ENCODE peak calls at places on chromosomes 5 and 9, in seven cellular contexts. Q, J, I, Y, B, X and U are unnamed samples.

GRCh38 chr5:52665544-52665943 is 122.2 kb upstream of the ITGA1 start:
- DNase-seq in Y (no peak), X (peak; percentile 68), I (no peak), J (peak; percentile 15), B (peak; percentile 56), Q (no peak), U (peak; percentile 32)

GRCh38 chr5:57199866-57200265 is 26.0 kb downstream of the GPBP1 start:
- DNase-seq in Y (no peak), X (no peak), B (no peak), I (no peak), J (no peak), Q (no peak), U (no peak)

GRCh38 chr5:76787237-76787636 is 31.6 kb upstream of the F2RL1 start:
- DNase-seq in J (peak; percentile 99), Q (peak; percentile 37), Y (peak; percentile 78), B (peak; percentile 61), X (peak; percentile 96), I (peak; percentile 96), U (peak; percentile 100)

GRCh38 chr9:97933573-97933972 is 4.4 kb downstream of the HEMGN start:
- DNase-seq in B (no peak), J (no peak), Q (no peak), X (no peak), Y (no peak), I (no peak), U (no peak)

GRCh38 chr9:95381243-95381642 is 63.7 kb upstream of the FANCC start:
- DNase-seq in Q (no peak), I (peak; percentile 45), Y (no peak), J (peak; percentile 41), B (peak; percentile 41), X (peak; percentile 74), U (peak; percentile 79)

GRCh38 chr5:11904270-11904906 is at the start of gene CTNND2:
- DNase-seq in X (no peak), B (no peak), I (peak; percentile 65), Y (peak; percentile 86), J (no peak), Q (no peak), U (peak; percentile 2)

GRCh38 chr5:77214151-77214550 is 3.7 kb downstream of the PDE8B start:
- DNase-seq in Q (no peak), I (no peak), B (no peak), Y (no peak), J (no peak), X (no peak), U (no peak)

GRCh38 chr9:110095238-110095637 is 112.7 kb downstream of the C9orf152 start:
- DNase-seq in Y (no peak), I (peak; percentile 74), J (peak; percentile 85), B (peak; percentile 41), Q (no peak), X (peak; percentile 69), U (no peak)

GRCh38 chr5:111043712-111044506 is 27.6 kb upstream of the TSLP start:
- DNase-seq in I (peak; percentile 94), Q (no peak), B (no peak), X (peak; percentile 99), J (peak; percentile 62), Y (no peak), U (peak; percentile 62)

GRCh38 chr5:115209279-115209678 is 39.6 kb upstream of the TRIM36 start:
- DNase-seq in X (no peak), Y (no peak), I (no peak), B (no peak), Q (no peak), J (peak; percentile 50), U (peak; percentile 12)

GRCh38 chr5:59673438-59674058 is 220.0 kb downstream of the PDE4D start:
- DNase-seq in Q (no peak), J (peak; percentile 72), Y (peak; percentile 68), B (peak; percentile 63), X (peak; percentile 27), I (peak; percentile 69), U (peak; percentile 75)

GRCh38 chr5:36242534-36243144 is 914 bp upstream of the NADK2 start:
- DNase-seq in J (no peak), Q (no peak), Y (peak; percentile 24), B (no peak), X (no peak), I (no peak), U (no peak)

GRCh38 chr5:149345892-149346222 is 558 bp downstream of the GRPEL2 start:
- DNase-seq in Y (peak; percentile 44), B (peak; percentile 65), X (no peak), I (peak; percentile 44), Q (no peak), J (peak; percentile 56), U (peak; percentile 56)

GRCh38 chr9:100427366-100428263 is 672 bp downstream of the MSANTD3 start:
- DNase-seq in X (peak; percentile 56), B (peak; percentile 65), J (peak; percentile 70), Y (peak; percentile 64), Q (peak; percentile 54), I (peak; percentile 77), U (peak; percentile 64)

GRCh38 chr9:33081128-33081851 is 4.8 kb upstream of the SMU1 start:
- DNase-seq in Q (peak; percentile 31), I (peak; percentile 91), J (peak; percentile 93), Y (peak; percentile 85), X (peak; percentile 80), B (peak; percentile 84), U (peak; percentile 95)

GRCh38 chr5:19547640-19548039 is 440.4 kb downstream of the CDH18 start:
- DNase-seq in Q (no peak), Y (peak; percentile 27), B (no peak), X (no peak), J (peak; percentile 72), I (peak; percentile 89), U (peak; percentile 46)

GRCh38 chr5:150511641-150512367 is 3.9 kb downstream of the NDST1 start:
- DNase-seq in J (peak; percentile 83), I (peak; percentile 73), B (peak; percentile 93), Y (peak; percentile 86), X (peak; percentile 57), Q (peak; percentile 38), U (peak; percentile 55)

GRCh38 chr9:132630116-132630515 is 39.7 kb downstream of the DDX31 start:
- DNase-seq in Q (no peak), B (no peak), X (no peak), I (no peak), J (no peak), Y (no peak), U (no peak)

GRCh38 chr9:131619680-131620079 is 74.4 kb downstream of the PRRT1B start:
- DNase-seq in Q (no peak), B (no peak), Y (no peak), I (no peak), J (no peak), X (no peak), U (no peak)

GRCh38 chr5:109105631-109106267 is 304.0 kb downstream of the PJA2 start:
- DNase-seq in B (peak; percentile 94), X (peak; percentile 80), Y (peak; percentile 7), I (peak; percentile 90), J (peak; percentile 86), Q (no peak), U (peak; percentile 96)

DNA sequence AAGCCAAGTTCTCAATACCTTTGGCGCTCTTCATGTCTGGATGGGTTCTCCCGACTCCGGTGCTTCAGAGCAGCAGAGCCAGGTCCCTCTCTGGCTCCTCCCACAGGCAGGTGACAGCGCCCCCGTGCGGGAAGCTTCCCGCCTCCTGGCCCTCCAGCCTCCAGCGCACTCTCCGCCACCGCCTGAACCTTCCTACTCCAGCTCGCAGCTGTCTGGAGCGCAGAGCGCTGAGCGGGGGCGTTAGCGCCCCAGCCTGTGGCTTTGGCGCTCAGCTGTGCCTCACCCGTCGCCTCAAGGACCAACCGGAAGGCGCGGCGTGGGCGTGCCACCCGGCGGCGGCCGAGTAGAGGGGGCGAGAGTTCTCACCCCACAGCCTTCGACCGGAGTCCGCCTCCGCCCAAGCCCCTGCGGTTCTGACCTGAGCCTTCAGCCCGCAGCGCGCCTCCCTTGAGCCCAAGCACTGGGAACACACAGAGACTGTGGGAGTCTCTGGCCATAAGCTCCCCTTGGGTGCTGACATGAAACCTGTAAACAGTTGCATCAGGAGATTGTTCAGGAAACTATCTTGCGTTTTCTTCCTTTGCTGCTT is at the start of gene SLCO4C1:
- DNase-seq in X (peak; percentile 12), Q (peak; percentile 53), I (peak; percentile 61), J (peak; percentile 24), Y (peak; percentile 95), B (peak; percentile 0), U (peak; percentile 19)
- TF ChIP-seq CTCF in X (peak; percentile 79), Q (peak; percentile 13), I (peak; percentile 74), J (no peak), Y (peak; percentile 87), B (no peak), U (peak; percentile 25)

DNA sequence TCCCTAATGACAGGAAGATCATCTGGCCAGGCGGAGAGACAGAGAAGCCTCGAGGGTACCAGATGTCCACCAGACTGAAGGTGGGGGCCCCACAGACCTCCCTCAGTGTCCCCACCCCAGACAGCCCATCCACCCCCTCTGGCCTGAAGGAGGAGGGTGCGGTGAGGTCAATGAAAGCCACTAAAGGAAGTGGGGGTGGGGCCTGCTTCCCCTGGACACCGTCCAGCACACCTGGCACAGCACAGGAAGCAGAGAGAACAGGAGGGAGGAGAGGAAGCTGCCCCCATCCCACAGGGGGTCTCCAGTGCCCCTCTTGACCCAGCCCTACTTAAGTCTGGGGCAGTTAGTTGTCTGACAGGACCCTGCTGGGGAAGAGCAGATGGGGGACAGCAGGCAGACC is 11.2 kb downstream of the LRRC26 start:
- DNase-seq in I (no peak), J (no peak), Q (no peak), B (no peak), X (no peak), Y (no peak), U (no peak)
- H3K4me3 ChIP-seq in I (no peak overlapping the region), J (no peak overlapping the region), Q (no peak overlapping the region), B (no peak overlapping the region), X (no peak overlapping the region), Y (no peak overlapping the region), U (no peak overlapping the region)

DNA sequence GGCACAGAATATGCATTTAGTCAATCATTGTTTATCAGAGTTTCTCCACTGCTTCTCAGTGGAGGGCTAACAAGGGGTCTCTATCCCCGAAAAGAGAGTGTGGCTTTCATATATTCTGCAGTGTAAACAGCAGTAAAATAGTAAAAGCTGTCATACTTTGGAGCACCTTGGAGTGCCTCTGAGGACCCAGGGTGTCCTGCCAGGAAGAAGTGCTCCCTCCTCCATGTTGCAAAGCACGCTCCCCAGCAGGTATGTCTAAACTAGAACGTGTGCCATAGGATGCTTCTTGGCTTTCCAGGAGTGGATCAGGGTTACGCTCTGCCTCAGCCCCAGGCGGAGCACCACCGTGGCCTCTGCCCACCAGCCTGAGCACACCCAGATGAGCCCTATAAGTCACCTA is 8.5 kb upstream of the TJP2 start:
- DNase-seq in B (no peak), I (no peak), Q (no peak), X (no peak), J (no peak), Y (no peak), U (no peak)
- TF ChIP-seq CTCF in B (no peak), I (no peak), Q (no peak), X (no peak), J (no peak), Y (no peak), U (no peak)

DNA sequence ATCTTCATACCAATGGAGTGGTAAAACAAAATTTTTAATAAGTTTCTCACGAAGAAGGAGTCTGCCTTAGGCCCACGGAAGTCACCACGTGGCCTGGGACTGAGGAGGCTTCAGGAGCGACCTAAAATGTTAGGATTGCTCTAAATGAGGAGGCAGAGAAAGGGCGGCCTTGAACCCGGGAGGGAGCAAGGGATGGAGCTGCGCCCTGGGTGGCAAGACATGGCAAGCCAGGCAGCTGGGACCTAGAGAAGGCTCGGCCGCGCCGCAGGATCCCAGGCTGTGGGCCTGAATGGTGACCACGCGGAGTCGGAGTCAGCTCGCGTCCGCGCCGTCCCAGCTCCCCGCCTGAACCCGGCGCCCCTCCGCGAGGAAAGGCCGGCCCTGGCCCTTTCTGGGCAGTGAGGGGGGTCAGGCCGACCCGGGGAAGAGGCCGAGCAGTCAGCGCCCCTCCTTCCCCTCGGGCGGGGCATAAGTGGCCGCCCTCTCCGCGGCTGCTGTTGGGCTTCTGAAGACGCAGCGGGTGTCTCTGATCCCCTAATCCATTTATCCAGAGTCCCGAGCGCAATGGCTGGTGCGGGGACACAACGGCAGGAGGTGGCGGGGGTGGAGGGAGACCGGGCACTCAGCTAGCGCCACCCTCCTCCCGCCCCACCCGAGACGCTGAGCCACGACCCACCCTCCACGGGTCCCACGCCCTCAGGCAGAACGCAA is 10.6 kb downstream of the IRX1 start:
- DNase-seq in J (no peak), I (no peak), B (no peak), X (no peak), Y (no peak), Q (no peak), U (no peak)
- H3K4me3 ChIP-seq in J (no peak overlapping the region), I (no peak overlapping the region), B (peak overlapping the region; percentile 50), X (no peak overlapping the region), Y (no peak overlapping the region), Q (no peak overlapping the region), U (no peak overlapping the region)